ENCODE peak calls at places on chromosomes 11 and 22, in eight cellular contexts. K is SW480, W is T-helper 9 cell, B is fibroblast of the aortic adventitia, Y is PC-9, C is skeletal muscle cell, N is cardiac septum, Z is naive B cell. R is an unnamed sample.

GRCh38 chr11:61195016-61195695 is 8.2 kb upstream of the PGA3 start:
- DNase-seq in K (no peak), W (no peak), B (no peak), Y (no peak), C (no peak), N (no peak), Z (no peak), R (no peak)

GRCh38 chr11:115869780-115870431 is 365.7 kb upstream of the CADM1 start:
- DNase-seq in K (peak; percentile 36), W (no peak), B (no peak), Y (no peak), C (no peak), N (no peak), Z (no peak), R (no peak)

GRCh38 chr11:70507466-70508230 is 109.3 kb downstream of the CTTN start:
- DNase-seq in K (no peak), W (no peak), B (no peak), Y (no peak), C (no peak), N (no peak), Z (no peak), R (no peak)

GRCh38 chr22:42328130-42328821 is 57.8 kb upstream of the TCF20 start:
- DNase-seq in K (no peak), W (no peak), B (no peak), Y (no peak), C (no peak), N (no peak), Z (no peak), R (no peak)

GRCh38 chr11:87366346-87366745 is 328.6 kb downstream of the TMEM135 start:
- DNase-seq in K (no peak), W (no peak), B (no peak), Y (no peak), C (no peak), N (no peak), Z (no peak), R (no peak)

GRCh38 chr11:36010010-36010740 is 66.3 kb downstream of the LDLRAD3 start:
- DNase-seq in K (no peak), W (no peak), B (peak; percentile 37), Y (peak; percentile 68), C (peak; percentile 52), N (no peak), Z (no peak), R (no peak)

GRCh38 chr11:72140661-72141060 is 5.1 kb downstream of the FOLR3 start:
- DNase-seq in K (peak; percentile 62), W (no peak), B (no peak), Y (no peak), C (no peak), N (no peak), Z (no peak), R (no peak)

GRCh38 chr11:92955900-92956299 is 13.6 kb upstream of the MTNR1B start:
- DNase-seq in K (no peak), W (no peak), B (no peak), Y (no peak), C (no peak), N (no peak), Z (no peak), R (no peak)

GRCh38 chr22:20918663-20919220 is 1.5 kb downstream of the CRKL start:
- DNase-seq in K (no peak), W (no peak), B (no peak), Y (no peak), C (no peak), N (no peak), Z (no peak), R (no peak)

GRCh38 chr22:44664149-44664548 is 37.9 kb upstream of the PRR5 start:
- DNase-seq in K (no peak), W (peak; percentile 18), B (no peak), Y (no peak), C (no peak), N (peak; percentile 85), Z (no peak), R (no peak)

GRCh38 chr11:36186797-36187196 is 102.4 kb downstream of the COMMD9 start:
- DNase-seq in K (no peak), W (no peak), B (no peak), Y (no peak), C (no peak), N (no peak), Z (no peak), R (no peak)

GRCh38 chr11:64694821-64695365 is 28.1 kb downstream of the NRXN2 start:
- DNase-seq in K (no peak), W (no peak), B (no peak), Y (no peak), C (no peak), N (no peak), Z (peak; percentile 31), R (no peak)

GRCh38 chr11:118081241-118081958 is 4.5 kb downstream of the TMPRSS4 start:
- DNase-seq in K (no peak), W (no peak), B (no peak), Y (peak; percentile 32), C (no peak), N (no peak), Z (no peak), R (no peak)

GRCh38 chr11:19071255-19071654 is 10.7 kb upstream of the MRGPRX2 start:
- DNase-seq in K (peak; percentile 89), W (peak; percentile 29), B (peak; percentile 91), Y (peak; percentile 77), C (peak; percentile 46), N (no peak), Z (peak; percentile 13), R (peak; percentile 77)

GRCh38 chr11:69497221-69497787 is 15.8 kb downstream of the LINC01488 start:
- DNase-seq in K (peak; percentile 99), W (no peak), B (peak; percentile 97), Y (peak; percentile 81), C (peak; percentile 89), N (peak; percentile 90), Z (no peak), R (peak; percentile 87)

GRCh38 chr11:639324-639977 is 2.4 kb downstream of the DRD4 start:
- DNase-seq in K (no peak), W (no peak), B (no peak), Y (no peak), C (no peak), N (no peak), Z (no peak), R (no peak)

GRCh38 chr11:122099345-122100045 is 16.5 kb downstream of the BLID start:
- DNase-seq in K (no peak), W (no peak), B (peak; percentile 79), Y (no peak), C (no peak), N (no peak), Z (no peak), R (no peak)

GRCh38 chr11:134040386-134041297 is 28.2 kb upstream of the JAM3 start:
- DNase-seq in K (peak; percentile 14), W (no peak), B (no peak), Y (no peak), C (no peak), N (no peak), Z (no peak), R (no peak)

GRCh38 chr11:1197431-1197885 is 25.4 kb upstream of the MUC5B start:
- DNase-seq in K (no peak), W (no peak), B (no peak), Y (no peak), C (no peak), N (peak; percentile 58), Z (no peak), R (no peak)

GRCh38 chr22:44815099-44816070 is 63.0 kb downstream of the ARHGAP8 start:
- DNase-seq in K (no peak), W (no peak), B (no peak), Y (no peak), C (no peak), N (no peak), Z (no peak), R (no peak)

GRCh38 chr11:44622721-44623258 is 57.3 kb downstream of the CD82 start:
- DNase-seq in K (no peak), W (no peak), B (no peak), Y (no peak), C (no peak), N (peak; percentile 62), Z (no peak), R (no peak)

GRCh38 chr22:21791635-21792625 is 56.3 kb upstream of the YPEL1 start:
- DNase-seq in K (no peak), W (no peak), B (peak; percentile 40), Y (no peak), C (no peak), N (no peak), Z (no peak), R (no peak)

GRCh38 chr11:112762686-112763048 is 198.6 kb upstream of the NCAM1 start:
- DNase-seq in K (no peak), W (no peak), B (no peak), Y (no peak), C (no peak), N (no peak), Z (no peak), R (no peak)

GRCh38 chr11:78190374-78190773 is 1.7 kb downstream of the USP35 start:
- DNase-seq in K (no peak), W (no peak), B (no peak), Y (no peak), C (no peak), N (no peak), Z (no peak), R (no peak)

GRCh38 chr11:114099392-114100178 is 40.1 kb downstream of the ZBTB16 start:
- DNase-seq in K (no peak), W (no peak), B (no peak), Y (no peak), C (peak; percentile 29), N (no peak), Z (no peak), R (no peak)

GRCh38 chr11:12771875-12772274 is 97.7 kb downstream of the TEAD1 start:
- DNase-seq in K (no peak), W (no peak), B (peak; percentile 79), Y (no peak), C (no peak), N (no peak), Z (no peak), R (no peak)

GRCh38 chr22:50481440-50482106 is at the start of gene ADM2:
- DNase-seq in K (no peak), W (peak; percentile 61), B (peak; percentile 39), Y (no peak), C (no peak), N (no peak), Z (peak; percentile 53), R (no peak)

GRCh38 chr22:25900880-25901279 is 158.9 kb downstream of the MYO18B start:
- DNase-seq in K (no peak), W (no peak), B (no peak), Y (no peak), C (no peak), N (no peak), Z (no peak), R (no peak)

GRCh38 chr22:40602231-40602630 is 34.3 kb downstream of the MRTFA start:
- DNase-seq in K (no peak), W (no peak), B (peak; percentile 62), Y (no peak), C (no peak), N (no peak), Z (no peak), R (peak; percentile 25)

GRCh38 chr22:46150615-46151423 is 493 bp downstream of the PPARA start:
- DNase-seq in K (peak; percentile 7), W (peak; percentile 55), B (no peak), Y (no peak), C (no peak), N (peak; percentile 79), Z (peak; percentile 68), R (no peak)

GRCh38 chr11:73139476-73140198 is 2.5 kb downstream of the FCHSD2 start:
- DNase-seq in K (no peak), W (no peak), B (peak; percentile 50), Y (peak; percentile 31), C (no peak), N (no peak), Z (no peak), R (no peak)

GRCh38 chr11:18106688-18107087 is 806 bp upstream of the SAAL1 start:
- DNase-seq in K (no peak), W (no peak), B (no peak), Y (no peak), C (no peak), N (no peak), Z (no peak), R (no peak)

GRCh38 chr22:46971141-46971775 is 208.8 kb downstream of the TBC1D22A start:
- DNase-seq in K (no peak), W (no peak), B (peak; percentile 74), Y (no peak), C (peak; percentile 21), N (peak; percentile 78), Z (peak; percentile 31), R (no peak)

GRCh38 chr11:40290031-40290650 is 1169.3 kb downstream of the LRRC4C start:
- DNase-seq in K (no peak), W (no peak), B (no peak), Y (no peak), C (no peak), N (no peak), Z (no peak), R (peak; percentile 27)